ENCODE peak calls at places on chromosomes 1 and 21, in ten cellular contexts. I is A549, C is spleen, L is esophagus squamous epithelium, T is heart left ventricle, G is stomach, P is K562, H is NB4, Y is GM12892, U is IMR-90. V is an unnamed sample.

GRCh38 chr1:31843506-31843905 is 27.7 kb upstream of the SPOCD1 start:
- DNase-seq in I (no peak), C (no peak), L (no peak), T (no peak), G (no peak), P (no peak), H (no peak), Y (no peak), U (peak; percentile 80), V (no peak)

GRCh38 chr1:24888061-24888970 is 41.8 kb downstream of the RUNX3 start:
- DNase-seq in I (no peak), C (peak; percentile 51), L (no peak), T (no peak), G (peak; percentile 20), P (peak; percentile 4), H (no peak), Y (no peak), U (no peak), V (peak; percentile 51)

GRCh38 chr1:205326812-205327466 is 5.4 kb upstream of the NUAK2 start:
- DNase-seq in I (no peak), C (no peak), L (no peak), T (no peak), G (no peak), P (no peak), H (no peak), Y (no peak), U (peak; percentile 56), V (peak; percentile 17)

GRCh38 chr21:46003575-46004007 is 22.0 kb downstream of the COL6A1 start:
- DNase-seq in I (no peak), C (peak; percentile 73), L (no peak), T (peak; percentile 30), G (peak; percentile 21), P (no peak), H (no peak), Y (no peak), U (no peak), V (no peak)

GRCh38 chr21:26469789-26470188 is 103.3 kb downstream of the CYYR1 start:
- DNase-seq in I (no peak), C (no peak), L (no peak), T (no peak), G (no peak), P (no peak), H (no peak), Y (no peak), U (peak; percentile 50), V (peak; percentile 3)

GRCh38 chr1:164515932-164516331 is 43.1 kb upstream of the PBX1 start:
- DNase-seq in I (no peak), C (no peak), L (no peak), T (no peak), G (no peak), P (no peak), H (no peak), Y (no peak), U (no peak), V (no peak)

GRCh38 chr1:197915797-197916686 is 1.1 kb upstream of the LHX9 start:
- DNase-seq in I (peak; percentile 82), C (peak; percentile 79), L (no peak), T (peak; percentile 69), G (no peak), P (peak; percentile 48), H (peak; percentile 57), Y (no peak), U (peak; percentile 61), V (peak; percentile 24)

GRCh38 chr21:39251326-39251725 is 62.1 kb downstream of the BRWD1 start:
- DNase-seq in I (no peak), C (no peak), L (no peak), T (no peak), G (no peak), P (no peak), H (no peak), Y (no peak), U (peak; percentile 24), V (no peak)

DNA sequence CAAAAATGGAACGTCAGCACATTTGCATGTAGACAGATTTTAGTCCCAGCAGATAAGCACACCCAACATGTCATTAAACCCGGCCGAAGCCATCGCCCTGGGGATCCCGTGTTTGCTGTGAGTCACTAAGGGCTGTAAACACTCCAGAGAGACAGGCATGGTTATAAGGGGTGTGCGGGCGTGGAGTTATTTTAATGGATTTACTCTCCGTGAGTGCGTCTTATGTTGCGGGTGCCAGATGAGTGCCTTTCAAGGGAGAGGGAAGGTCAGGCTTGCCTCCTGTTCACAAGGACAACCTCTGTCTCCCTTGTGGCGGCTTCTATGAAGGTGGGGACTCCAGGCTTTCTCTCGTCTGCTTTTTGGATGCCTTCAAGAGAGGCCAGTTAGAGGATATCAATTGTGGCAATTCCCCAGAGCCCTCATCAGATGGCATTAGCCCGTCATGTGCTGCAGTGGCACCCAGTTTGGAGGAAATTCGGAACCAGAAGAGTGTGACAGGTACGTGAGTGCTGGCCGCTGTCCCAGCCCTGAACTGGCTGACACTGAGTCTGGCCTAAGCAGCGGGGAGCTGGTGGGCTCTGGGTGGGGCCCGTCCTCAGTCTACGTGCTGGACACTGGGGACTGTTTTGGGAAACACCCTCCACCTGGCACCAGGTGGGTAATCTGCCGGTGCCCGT is 223.9 kb upstream of the TMEM51 start:
- DNase-seq in I (peak; percentile 25), C (no peak), L (no peak), T (no peak), G (peak; percentile 54), P (peak; percentile 58), H (no peak), Y (no peak), U (peak; percentile 86), V (no peak)
- TF ChIP-seq POLR2A in I (no peak), C (no peak), L (no peak), T (no peak), G (no peak), P (no peak), H (no peak), Y (no peak), U (peak; percentile 30), V (no peak)

GRCh38 chr1:109397451-109398342 is at the start of gene SORT1:
- DNase-seq in I (peak; percentile 78), C (peak; percentile 92), L (no peak), T (peak; percentile 92), G (peak; percentile 85), P (peak; percentile 95), H (peak; percentile 45), Y (peak; percentile 50), U (peak; percentile 83), V (peak; percentile 75)
- TF ChIP-seq POLR2A in I (peak; percentile 37), C (no peak), L (peak; percentile 42), T (peak; percentile 74), G (no peak), P (no peak), H (no peak), Y (no peak), U (peak; percentile 30), V (no peak)

GRCh38 chr1:19976317-19977003 is 3.0 kb downstream of the PLA2G2A start:
- DNase-seq in I (no peak), C (no peak), L (no peak), T (no peak), G (no peak), P (no peak), H (no peak), Y (no peak), U (no peak), V (no peak)

GRCh38 chr1:19974822-19975416 is 4.5 kb downstream of the PLA2G2A start:
- DNase-seq in I (peak; percentile 67), C (no peak), L (no peak), T (peak; percentile 55), G (peak; percentile 45), P (peak; percentile 62), H (peak; percentile 39), Y (no peak), U (peak; percentile 72), V (peak; percentile 69)

GRCh38 chr1:19979494-19979977 is at the start of gene PLA2G2A:
- DNase-seq in I (no peak), C (no peak), L (no peak), T (no peak), G (no peak), P (no peak), H (no peak), Y (no peak), U (no peak), V (no peak)

GRCh38 chr1:19978143-19978542 is 1.3 kb downstream of the PLA2G2A start:
- DNase-seq in I (no peak), C (no peak), L (no peak), T (no peak), G (no peak), P (no peak), H (no peak), Y (no peak), U (no peak), V (no peak)

GRCh38 chr1:19975423-19976193 is 3.8 kb downstream of the PLA2G2A start:
- DNase-seq in I (no peak), C (no peak), L (no peak), T (no peak), G (no peak), P (no peak), H (no peak), Y (no peak), U (no peak), V (no peak)
- TF ChIP-seq POLR2A in I (no peak), C (no peak), L (no peak), T (no peak), G (no peak), P (no peak), H (no peak), Y (no peak), U (no peak), V (no peak)

GRCh38 chr1:233354983-233355382 is 27.5 kb downstream of the MAP3K21 start:
- DNase-seq in I (no peak), C (no peak), L (no peak), T (no peak), G (no peak), P (no peak), H (no peak), Y (no peak), U (no peak), V (no peak)

GRCh38 chr1:233359431-233359830 is 31.9 kb downstream of the MAP3K21 start:
- DNase-seq in I (peak; percentile 83), C (no peak), L (no peak), T (no peak), G (peak; percentile 81), P (no peak), H (no peak), Y (no peak), U (no peak), V (no peak)

GRCh38 chr1:233357595-233358446 is 30.3 kb downstream of the MAP3K21 start:
- DNase-seq in I (peak; percentile 33), C (no peak), L (no peak), T (no peak), G (no peak), P (no peak), H (no peak), Y (no peak), U (no peak), V (no peak)

GRCh38 chr1:233356705-233356987 is 29.1 kb downstream of the MAP3K21 start:
- DNase-seq in I (no peak), C (no peak), L (no peak), T (no peak), G (no peak), P (no peak), H (no peak), Y (no peak), U (no peak), V (no peak)

DNA sequence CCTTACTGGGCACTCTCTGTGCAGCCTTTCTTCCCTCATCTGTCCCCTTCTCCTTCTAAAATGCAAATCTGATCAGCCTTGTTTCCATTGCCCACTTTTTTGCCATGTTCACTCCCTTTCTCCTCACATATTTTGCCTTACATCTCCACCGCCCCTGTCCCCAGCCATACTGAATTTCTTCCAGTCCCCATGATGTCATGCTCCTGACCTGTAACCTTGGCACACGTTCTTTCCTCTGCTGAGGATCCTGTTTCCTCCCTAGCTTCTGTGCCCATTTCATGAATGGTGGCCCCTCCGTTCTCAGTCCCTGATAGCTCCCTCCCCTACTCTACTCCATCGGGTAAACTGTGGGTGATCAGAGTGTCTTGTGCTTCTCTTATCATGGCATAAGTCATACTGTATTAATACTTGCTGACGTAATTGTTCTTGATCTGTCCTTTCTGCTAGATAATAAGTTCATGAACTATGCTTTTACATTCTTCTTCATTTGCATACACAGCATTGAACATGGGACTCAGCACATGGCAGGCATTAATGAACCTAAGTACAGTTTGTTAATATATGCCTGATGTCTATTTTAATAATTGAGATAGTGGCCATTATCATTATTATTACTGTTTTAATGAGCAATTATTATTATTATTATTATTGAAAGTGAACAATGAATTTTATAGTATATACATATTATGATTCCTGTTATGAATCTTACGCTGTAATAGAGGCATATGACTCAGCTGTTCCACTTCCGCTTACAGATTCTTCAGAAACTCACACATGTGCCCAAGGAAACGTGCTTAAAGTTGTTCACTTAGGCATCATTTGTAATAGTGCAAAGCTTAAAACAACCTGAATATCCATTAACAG is 28.5 kb downstream of the MAP3K21 start:
- DNase-seq in I (no peak), C (no peak), L (no peak), T (no peak), G (no peak), P (no peak), H (no peak), Y (no peak), U (no peak), V (no peak)
- TF ChIP-seq POLR2A in I (no peak), C (no peak), L (no peak), T (no peak), G (no peak), P (no peak), H (no peak), Y (no peak), U (no peak), V (no peak)